ENCODE peak calls at places on chromosomes 2 and 18, in eight cellular contexts. G is astrocyte of the spinal cord, D is mammary epithelial cell, S is astrocyte, O is sigmoid colon, X is cardiac muscle cell, E is IMR-90, I is breast epithelium. F is an unnamed sample.

GRCh38 chr2:47984041-47984440 is 77.7 kb upstream of the FBXO11 start:
- DNase-seq in G (peak), D (no peak), S (peak), O (no peak), X (peak), E (no peak), I (no peak), F (no peak)

GRCh38 chr2:216645636-216645950 is 12.4 kb downstream of the IGFBP2 start:
- DNase-seq in G (no peak), D (no peak), S (no peak), O (no peak), X (no peak), E (no peak), I (no peak), F (no peak)

GRCh38 chr18:58175122-58175687 is 131.2 kb downstream of the NEDD4L start:
- DNase-seq in G (no peak), D (no peak), S (no peak), O (no peak), X (no peak), E (no peak), I (no peak), F (no peak)

GRCh38 chr2:199739413-199740110 is 111.4 kb downstream of the FTCDNL1 start:
- DNase-seq in G (peak), D (peak), S (no peak), O (peak), X (peak), E (peak), I (peak), F (peak)

GRCh38 chr2:96407041-96407918 is 71.7 kb downstream of the NCAPH start:
- DNase-seq in G (peak), D (peak), S (peak), O (peak), X (peak), E (peak), I (peak), F (peak)

GRCh38 chr2:133747965-133748700 is 179.9 kb upstream of the NCKAP5 start:
- DNase-seq in G (peak), D (no peak), S (peak), O (no peak), X (no peak), E (peak), I (no peak), F (no peak)

GRCh38 chr2:96800762-96801463 is 15.2 kb upstream of the CNNM3 start:
- DNase-seq in G (peak), D (peak), S (peak), O (peak), X (peak), E (peak), I (peak), F (peak)

GRCh38 chr2:96404446-96405373 is 69.1 kb downstream of the NCAPH start:
- DNase-seq in G (no peak), D (no peak), S (no peak), O (no peak), X (no peak), E (no peak), I (peak), F (no peak)

GRCh38 chr18:64747803-64748202 is 598.9 kb upstream of the LINC00305 start:
- DNase-seq in G (no peak), D (no peak), S (no peak), O (no peak), X (no peak), E (no peak), I (no peak), F (no peak)

GRCh38 chr2:95357717-95358280 is 44.7 kb upstream of the FAHD2A start:
- DNase-seq in G (no peak), D (no peak), S (no peak), O (peak), X (no peak), E (no peak), I (no peak), F (no peak)

GRCh38 chr2:40251146-40251545 is 200.7 kb downstream of the SLC8A1 start:
- DNase-seq in G (peak), D (no peak), S (no peak), O (no peak), X (no peak), E (no peak), I (no peak), F (no peak)

GRCh38 chr2:225122582-225123486 is 80.6 kb upstream of the DOCK10 start:
- DNase-seq in G (peak), D (no peak), S (no peak), O (no peak), X (peak), E (peak), I (no peak), F (peak)

GRCh38 chr2:200021449-200022114 is 66.2 kb downstream of the MAIP1 start:
- DNase-seq in G (no peak), D (no peak), S (no peak), O (no peak), X (no peak), E (no peak), I (no peak), F (no peak)

GRCh38 chr2:56565143-56565542 is 381.4 kb downstream of the CCDC85A start:
- DNase-seq in G (no peak), D (no peak), S (peak), O (no peak), X (no peak), E (no peak), I (no peak), F (no peak)

GRCh38 chr2:36812196-36812595 is 115.7 kb downstream of the VIT start:
- DNase-seq in G (no peak), D (no peak), S (no peak), O (no peak), X (no peak), E (no peak), I (no peak), F (no peak)

GRCh38 chr18:9608298-9608697 is 6.1 kb downstream of the PPP4R1 start:
- DNase-seq in G (no peak), D (no peak), S (no peak), O (no peak), X (peak), E (peak), I (no peak), F (no peak)

GRCh38 chr2:199470672-199471442 is 13.1 kb upstream of the SATB2 start:
- DNase-seq in G (no peak), D (no peak), S (no peak), O (no peak), X (no peak), E (no peak), I (no peak), F (no peak)

GRCh38 chr18:70411307-70411706 is 122.5 kb downstream of the SOCS6 start:
- DNase-seq in G (no peak), D (no peak), S (no peak), O (no peak), X (no peak), E (no peak), I (no peak), F (no peak)

GRCh38 chr18:23198217-23198845 is 63.0 kb downstream of the CABLES1 start:
- DNase-seq in G (no peak), D (no peak), S (no peak), O (no peak), X (no peak), E (no peak), I (no peak), F (no peak)

DNA sequence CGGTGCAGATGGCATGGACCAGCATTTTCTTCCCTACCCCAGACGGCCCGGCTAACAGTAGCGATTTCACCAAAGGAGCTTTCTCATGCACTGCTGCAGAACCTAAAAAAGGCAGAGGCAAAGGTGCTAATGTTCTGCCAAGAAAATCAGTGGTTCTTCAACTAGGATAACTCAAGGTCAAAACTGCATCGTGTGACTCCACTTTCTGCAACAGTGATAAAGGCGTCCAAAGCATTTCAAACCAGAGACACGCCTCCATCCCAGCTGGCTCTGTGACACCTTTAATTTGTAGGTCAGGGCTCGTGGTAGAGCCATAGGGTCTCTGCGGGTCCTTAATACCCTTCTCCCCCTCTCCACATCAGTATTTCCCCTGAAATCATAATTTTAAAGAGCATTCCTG is 99.7 kb upstream of the ASB18 start:
- DNase-seq in G (no peak), D (no peak), S (no peak), O (no peak), X (no peak), E (no peak), I (no peak), F (no peak)
- TF ChIP-seq CTCF in G (no peak), D (no peak), S (no peak), O (no peak), X (no peak), E (no peak), I (no peak), F (no peak)

GRCh38 chr18:46942646-46943045 is 25.2 kb downstream of the KATNAL2 start:
- DNase-seq in G (no peak), D (no peak), S (no peak), O (no peak), X (no peak), E (no peak), I (no peak), F (no peak)

GRCh38 chr18:46950064-46950656 is 32.8 kb downstream of the KATNAL2 start:
- DNase-seq in G (peak), D (no peak), S (no peak), O (no peak), X (peak), E (no peak), I (no peak), F (no peak)

DNA sequence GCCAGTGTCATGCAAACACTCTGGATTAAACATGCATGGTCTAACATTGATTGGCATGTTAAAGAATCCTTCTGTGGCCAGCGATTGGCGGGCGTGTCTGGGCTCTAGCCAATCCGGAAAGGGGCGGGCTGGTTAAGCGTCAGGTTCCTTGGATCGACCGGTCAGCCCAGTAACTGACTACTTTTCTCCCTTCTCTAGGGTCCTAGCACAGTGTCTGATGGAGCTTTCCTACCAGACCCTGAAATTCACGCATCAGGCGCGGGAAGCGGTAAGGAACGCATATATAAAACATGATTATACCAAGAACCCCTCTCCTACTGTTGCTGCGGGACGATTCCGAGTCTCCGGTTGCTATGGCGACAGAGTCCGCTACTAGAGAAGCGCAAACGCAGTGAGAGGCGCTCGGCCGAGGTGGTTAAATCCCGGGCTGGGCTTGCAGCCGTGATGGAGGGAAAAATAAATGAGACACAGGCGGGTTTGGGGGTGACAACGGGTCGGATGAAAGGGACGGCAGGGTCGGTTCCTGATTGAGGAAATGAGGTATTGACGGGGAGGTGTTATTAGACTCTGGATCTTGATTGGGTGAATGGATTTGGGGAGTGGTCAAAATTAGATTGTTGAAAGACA is 29.4 kb downstream of the KATNAL2 start:
- DNase-seq in G (peak), D (peak), S (peak), O (peak), X (peak), E (peak), I (peak), F (no peak)
- H3K4me3 ChIP-seq in G (peak), D (peak), S (peak), O (peak), X (peak), E (peak), I (peak), F (no peak)

DNA sequence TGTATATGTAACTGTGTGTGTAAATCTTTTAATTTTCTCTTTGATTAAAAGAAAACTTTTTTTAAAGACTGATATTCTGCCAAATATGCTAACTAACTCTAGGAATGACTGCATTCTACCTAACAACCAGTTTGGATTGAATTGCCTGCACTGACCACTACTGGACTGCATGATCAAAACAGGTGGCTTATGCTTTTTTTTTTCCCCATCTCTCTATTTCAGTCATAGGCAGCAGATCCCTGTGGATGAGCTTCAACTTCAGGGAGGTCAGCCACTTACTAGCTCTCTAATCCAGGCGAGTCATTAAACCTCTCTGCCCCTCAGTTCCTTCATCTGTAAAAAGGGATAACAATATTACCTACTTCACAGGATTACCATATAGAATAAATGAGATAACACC is 138.6 kb upstream of the SERTAD2 start:
- DNase-seq in G (no peak), D (no peak), S (no peak), O (no peak), X (no peak), E (peak), I (no peak), F (no peak)
- TF ChIP-seq CTCF in G (no peak), D (no peak), S (no peak), O (no peak), X (no peak), E (no peak), I (no peak), F (peak)

GRCh38 chr2:237858294-237859081 is 935 bp upstream of the RAMP1 start:
- DNase-seq in G (peak), D (peak), S (peak), O (peak), X (peak), E (peak), I (peak), F (peak)
- H3K4me3 ChIP-seq in G (no peak), D (no peak), S (no peak), O (peak), X (no peak), E (no peak), I (peak), F (peak)

GRCh38 chr2:108533832-108534576 is at the start of gene LIMS1:
- DNase-seq in G (peak), D (peak), S (peak), O (peak), X (peak), E (peak), I (peak), F (peak)
- TF ChIP-seq CTCF in G (no peak), D (no peak), S (no peak), O (no peak), X (no peak), E (no peak), I (no peak), F (no peak)